ENCODE peak calls at places on chromosomes 4 and X, in eight cellular contexts. D, O, Z, E, P, Q, L and U are unnamed samples.

GRCh38 chrX:74343970-74344622 is 40.1 kb downstream of the ZCCHC13 start:
- DNase-seq in D (peak), O (peak), Z (peak), E (no peak), P (peak), Q (no peak), L (peak), U (peak)

GRCh38 chr4:123478859-123479345 is 82.3 kb downstream of the SPRY1 start:
- DNase-seq in D (no peak), O (peak), Z (no peak), E (no peak), P (peak), Q (no peak), L (peak), U (no peak)

GRCh38 chr4:38166768-38167167 is 206.6 kb downstream of the PTTG2 start:
- DNase-seq in D (no peak), O (no peak), Z (no peak), E (no peak), P (no peak), Q (no peak), L (no peak), U (no peak)

GRCh38 chr4:139557506-139558110 is 1.6 kb upstream of the SETD7 start:
- DNase-seq in D (no peak), O (peak), Z (peak), E (no peak), P (no peak), Q (no peak), L (no peak), U (no peak)

GRCh38 chrX:144334577-144334976 is 450.7 kb downstream of the UBE2NL start:
- DNase-seq in D (no peak), O (no peak), Z (peak), E (no peak), P (no peak), Q (no peak), L (no peak), U (no peak)

GRCh38 chrX:13028871-13029336 is 15.5 kb downstream of the FAM9C start:
- DNase-seq in D (no peak), O (no peak), Z (peak), E (no peak), P (peak), Q (no peak), L (no peak), U (no peak)

GRCh38 chrX:12946406-12946805 is 28.5 kb upstream of the TMSB4X start:
- DNase-seq in D (no peak), O (no peak), Z (no peak), E (no peak), P (no peak), Q (no peak), L (no peak), U (no peak)

GRCh38 chrX:109049903-109050302 is 313.5 kb upstream of the IRS4 start:
- DNase-seq in D (no peak), O (no peak), Z (peak), E (no peak), P (no peak), Q (no peak), L (no peak), U (no peak)

GRCh38 chr4:85961887-85962286 is 398.0 kb downstream of the MAPK10 start:
- DNase-seq in D (no peak), O (no peak), Z (no peak), E (no peak), P (no peak), Q (no peak), L (no peak), U (no peak)

GRCh38 chr4:88211473-88212252 is 53.2 kb upstream of the ABCG2 start:
- DNase-seq in D (peak), O (peak), Z (peak), E (peak), P (no peak), Q (no peak), L (peak), U (peak)